ENCODE peak calls at places on chromosome 22, in four cellular contexts. V, O, N and C are unnamed samples.

GRCh38 chr22:44329179-44329796 is 16.5 kb upstream of the SHISAL1 start:
- DNase-seq in V (peak; percentile 51), O (no peak), N (no peak), C (no peak)

GRCh38 chr22:49966716-49967332 is 6.3 kb downstream of the PIM3 start:
- DNase-seq in V (no peak), O (no peak), N (peak; percentile 51), C (peak; percentile 63)

GRCh38 chr22:23401111-23401909 is 178.8 kb downstream of the IGLL1 start:
- DNase-seq in V (no peak), O (peak; percentile 62), N (no peak), C (no peak)

GRCh38 chr22:21758465-21758864 is 22.9 kb upstream of the YPEL1 start:
- DNase-seq in V (no peak), O (no peak), N (no peak), C (no peak)

GRCh38 chr22:50174382-50175190 is 4.1 kb downstream of the PANX2 start:
- DNase-seq in V (no peak), O (no peak), N (no peak), C (no peak)

GRCh38 chr22:39820266-39820665 is 73.3 kb downstream of the ENTHD1 start:
- DNase-seq in V (no peak), O (peak; percentile 3), N (no peak), C (no peak)

GRCh38 chr22:42930810-42931420 is 73.8 kb upstream of the ARFGAP3 start:
- DNase-seq in V (peak; percentile 67), O (no peak), N (no peak), C (no peak)

GRCh38 chr22:44400763-44401060 is 88.0 kb upstream of the SHISAL1 start:
- DNase-seq in V (no peak), O (no peak), N (no peak), C (peak; percentile 7)

GRCh38 chr22:50729391-50730012 is 8.5 kb upstream of the ACR start:
- DNase-seq in V (no peak), O (no peak), N (no peak), C (peak; percentile 8)

GRCh38 chr22:19876941-19877625 is 22.4 kb upstream of the GNB1L start:
- DNase-seq in V (no peak), O (no peak), N (no peak), C (no peak)

GRCh38 chr22:20457506-20458240 is 20.0 kb upstream of the SCARF2 start:
- DNase-seq in V (no peak), O (no peak), N (no peak), C (no peak)

GRCh38 chr22:20084547-20085413 is 4.7 kb downstream of the DGCR8 start:
- DNase-seq in V (peak; percentile 20), O (no peak), N (no peak), C (no peak)

GRCh38 chr22:28250036-28250695 is 331.1 kb upstream of the PITPNB start:
- DNase-seq in V (no peak), O (no peak), N (no peak), C (no peak)

GRCh38 chr22:35622132-35622913 is 5.2 kb upstream of the MB start:
- DNase-seq in V (peak; percentile 62), O (no peak), N (no peak), C (no peak)

GRCh38 chr22:19797086-19797485 is 36.5 kb downstream of the TBX1 start:
- DNase-seq in V (no peak), O (no peak), N (no peak), C (no peak)

GRCh38 chr22:20281891-20282290 is 13.8 kb upstream of the RTN4R start:
- DNase-seq in V (no peak), O (no peak), N (no peak), C (no peak)

GRCh38 chr22:31272522-31273446 is 19.5 kb downstream of the PIK3IP1 start:
- DNase-seq in V (peak; percentile 62), O (no peak), N (peak; percentile 78), C (no peak)

GRCh38 chr22:44357296-44357961 is 44.7 kb upstream of the SHISAL1 start:
- DNase-seq in V (no peak), O (no peak), N (no peak), C (no peak)

GRCh38 chr22:46428602-46429326 is 93.2 kb downstream of the TRMU start:
- DNase-seq in V (no peak), O (no peak), N (no peak), C (no peak)

GRCh38 chr22:46430961-46431838 is 95.7 kb downstream of the TRMU start:
- DNase-seq in V (no peak), O (no peak), N (no peak), C (no peak)

GRCh38 chr22:46428171-46428570 is 92.7 kb downstream of the TRMU start:
- DNase-seq in V (no peak), O (no peak), N (no peak), C (no peak)

GRCh38 chr22:46432164-46433068 is 96.9 kb downstream of the TRMU start:
- DNase-seq in V (no peak), O (no peak), N (no peak), C (no peak)

GRCh38 chr22:46429327-46429853 is 93.9 kb downstream of the TRMU start:
- DNase-seq in V (no peak), O (no peak), N (no peak), C (no peak)
- TF ChIP-seq CTCF in V (no peak), O (no peak), N (no peak), C (no peak)

DNA sequence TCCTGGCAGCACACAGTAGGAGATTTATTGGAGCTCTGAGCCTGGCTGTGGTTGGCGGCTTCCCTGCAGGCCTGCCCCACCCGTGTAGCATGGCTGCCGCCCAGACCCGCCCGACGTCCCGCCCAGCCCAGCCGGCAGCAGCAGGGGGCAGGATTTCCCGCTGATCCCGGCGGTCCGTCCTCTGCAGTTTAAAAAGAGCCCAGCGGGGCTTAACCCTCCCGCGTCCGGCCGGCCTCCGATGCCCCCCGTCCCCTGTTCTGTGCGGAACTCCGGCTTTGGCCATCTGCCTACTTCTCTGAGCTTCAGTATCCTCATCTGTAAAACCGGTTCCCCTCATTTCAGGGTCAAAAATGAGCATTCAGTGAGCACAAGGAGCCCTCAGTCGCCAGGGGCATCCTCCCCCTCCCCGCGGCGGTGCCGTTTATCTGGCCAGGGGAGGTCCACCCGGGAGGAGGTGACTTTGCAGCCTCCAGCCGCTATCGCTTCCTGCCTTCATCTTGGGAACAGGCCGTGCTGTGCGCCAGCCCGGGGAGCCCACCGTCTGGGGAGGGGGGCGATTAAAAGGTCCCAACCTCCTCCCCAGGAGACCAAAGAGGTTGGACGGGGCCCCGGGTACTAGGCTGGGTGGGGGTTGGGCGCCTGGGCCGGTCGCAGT is at the start of gene GAS2L1:
- DNase-seq in V (peak; percentile 88), O (peak; percentile 21), N (peak; percentile 72), C (no peak)
- TF ChIP-seq CTCF in V (peak; percentile 62), O (peak; percentile 74), N (peak; percentile 69), C (no peak)

GRCh38 chr22:24421428-24421931 is 5.9 kb upstream of the ADORA2A start:
- DNase-seq in V (peak; percentile 49), O (no peak), N (no peak), C (no peak)
- TF ChIP-seq CTCF in V (peak; percentile 44), O (peak; percentile 21), N (no peak), C (no peak)

GRCh38 chr22:34414467-34415440 is 494.5 kb upstream of the LARGE1 start:
- DNase-seq in V (no peak), O (no peak), N (no peak), C (no peak)
- TF ChIP-seq CTCF in V (no peak), O (no peak), N (peak; percentile 11), C (no peak)

DNA sequence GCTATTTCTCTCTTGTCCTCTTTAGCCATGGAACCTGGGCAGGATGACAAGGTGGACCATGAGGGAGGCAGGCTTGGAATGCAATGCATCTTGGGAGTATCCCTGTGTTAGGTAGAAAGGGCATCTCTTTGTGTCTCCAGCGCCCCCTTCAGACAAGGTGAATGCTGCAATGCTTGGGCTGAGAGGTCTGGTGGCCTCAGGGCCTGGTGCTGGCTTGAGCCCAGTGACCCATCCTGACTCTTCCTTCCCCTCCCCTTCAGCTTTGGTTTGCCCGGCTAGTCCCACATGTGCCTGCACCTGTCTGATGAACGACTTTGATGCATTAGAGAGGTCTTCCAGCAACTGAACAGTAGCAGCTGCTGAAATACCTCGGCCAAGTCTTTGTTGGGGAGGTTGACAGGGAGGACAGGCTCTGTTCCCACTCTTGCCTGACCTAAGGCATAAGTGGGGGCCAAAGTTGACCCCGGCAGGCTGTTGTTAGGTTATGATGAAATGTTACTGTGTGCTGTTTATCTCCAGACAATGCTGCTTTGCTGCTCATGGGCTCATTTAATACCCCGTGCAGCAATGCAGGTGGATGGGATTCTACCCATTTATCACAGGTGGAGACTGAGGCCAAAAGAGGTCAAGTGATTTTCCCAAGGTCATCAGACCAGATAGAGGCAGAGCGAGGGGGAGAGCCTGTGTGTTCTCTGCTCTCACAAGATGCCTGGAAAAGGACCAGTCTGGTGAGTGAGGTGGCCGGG is 22.5 kb downstream of the MYO18B start:
- DNase-seq in V (no peak), O (no peak), N (no peak), C (no peak)
- TF ChIP-seq CTCF in V (no peak), O (peak; percentile 10), N (no peak), C (no peak)

DNA sequence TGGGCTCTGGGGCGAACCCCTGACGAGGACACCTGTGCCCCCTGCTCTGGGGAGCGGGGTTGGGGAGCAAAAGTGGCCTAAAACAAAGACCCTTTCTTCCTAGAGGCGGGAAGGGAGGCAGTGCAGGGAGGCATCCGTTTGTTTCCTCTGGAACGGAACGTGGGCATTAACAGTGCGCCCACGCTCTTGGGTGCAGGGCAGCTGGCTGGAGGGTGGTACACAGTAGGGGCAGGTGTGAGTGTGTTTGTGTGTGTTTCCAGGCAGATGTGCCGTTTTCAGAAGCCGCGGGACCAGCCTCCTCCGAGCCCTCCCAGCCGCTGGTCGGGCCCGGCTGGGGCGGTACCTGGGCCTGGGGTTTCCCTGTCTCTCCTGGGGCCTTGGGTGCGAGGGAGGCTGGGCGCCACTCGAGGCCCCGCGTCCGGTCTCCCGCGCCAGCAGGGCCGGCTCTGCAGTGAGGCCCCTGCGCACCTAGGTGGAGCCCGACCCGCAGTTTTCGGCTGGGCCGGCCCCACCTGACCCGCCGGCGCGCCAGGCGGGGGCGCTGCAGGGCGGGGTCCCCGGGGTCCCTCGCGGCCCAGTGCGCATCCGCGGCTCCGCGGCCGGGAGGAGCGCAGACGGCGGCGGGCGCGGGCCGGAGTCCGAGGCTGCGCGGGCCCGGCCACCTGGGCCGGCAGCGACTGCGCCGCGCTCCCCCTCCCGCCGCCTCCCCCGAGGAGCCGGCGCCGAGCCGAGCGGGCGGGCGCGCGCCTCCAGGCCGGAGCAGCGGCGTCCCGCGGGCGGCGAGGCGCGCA is 1252.7 kb downstream of the BRD1 start:
- DNase-seq in V (no peak), O (no peak), N (no peak), C (no peak)
- TF ChIP-seq CTCF in V (no peak), O (peak; percentile 16), N (peak; percentile 71), C (no peak)